ENCODE peak calls at places on chromosome 21, in five cellular contexts. H, O, Q, X and B are unnamed samples.

GRCh38 chr21:42983102-42983501 is 8.7 kb downstream of the PKNOX1 start:
- DNase-seq in O (no peak), X (peak; percentile 24), H (no peak), Q (no peak), B (no peak)

GRCh38 chr21:36788116-36788515 is 89.2 kb downstream of the SIM2 start:
- DNase-seq in H (no peak), O (no peak), Q (no peak), X (no peak), B (no peak)

GRCh38 chr21:20443558-20444155 is 554.6 kb upstream of the NCAM2 start:
- DNase-seq in O (no peak), X (no peak), Q (no peak), H (no peak), B (no peak)

GRCh38 chr21:15003463-15004135 is 61.2 kb downstream of the NRIP1 start:
- DNase-seq in O (no peak), Q (no peak), H (no peak), X (no peak), B (no peak)

GRCh38 chr21:43276811-43277210 is 108.0 kb downstream of the CRYAA start:
- DNase-seq in X (no peak), O (no peak), Q (no peak), H (no peak), B (no peak)

GRCh38 chr21:43721939-43722338 is 3.0 kb downstream of the PDXK start:
- DNase-seq in Q (no peak), X (no peak), O (no peak), H (no peak), B (no peak)

GRCh38 chr21:44846485-44847260 is 26.8 kb downstream of the PTTG1IP start:
- DNase-seq in X (peak; percentile 35), O (peak; percentile 62), H (peak; percentile 52), Q (peak; percentile 27), B (peak; percentile 82)

GRCh38 chr21:41678944-41679343 is 87.9 kb downstream of the RIPK4 start:
- DNase-seq in O (no peak), X (no peak), Q (peak; percentile 11), H (no peak), B (peak; percentile 89)

GRCh38 chr21:44556879-44557278 is 1.7 kb downstream of the KRTAP10-3 start:
- DNase-seq in H (peak; percentile 21), O (peak; percentile 69), X (no peak), Q (no peak), B (no peak)

GRCh38 chr21:15932681-15933200 is 203.0 kb downstream of the USP25 start:
- DNase-seq in H (no peak), O (no peak), X (no peak), Q (no peak), B (no peak)

GRCh38 chr21:33797565-33797964 is 118.0 kb downstream of the ATP5PO start:
- DNase-seq in X (no peak), O (no peak), Q (no peak), H (no peak), B (no peak)

GRCh38 chr21:38170705-38171682 is 85.8 kb upstream of the KCNJ15 start:
- DNase-seq in H (no peak), X (no peak), Q (no peak), O (no peak), B (no peak)

GRCh38 chr21:46154155-46154954 is 1.0 kb downstream of the FTCD start:
- DNase-seq in O (no peak), H (peak; percentile 37), X (no peak), Q (no peak), B (peak; percentile 67)

GRCh38 chr21:35942211-35943144 is 117.8 kb downstream of the SETD4 start:
- DNase-seq in H (no peak), O (no peak), Q (no peak), X (no peak), B (no peak)

GRCh38 chr21:18249542-18250152 is 5.0 kb downstream of the CHODL start:
- DNase-seq in Q (no peak), O (no peak), X (no peak), H (no peak), B (no peak)

GRCh38 chr21:35138665-35139381 is 89.7 kb upstream of the RUNX1 start:
- DNase-seq in H (peak; percentile 71), O (peak; percentile 52), Q (no peak), X (peak; percentile 76), B (no peak)

GRCh38 chr21:41768371-41769042 is 1.7 kb upstream of the RIPK4 start:
- DNase-seq in Q (no peak), H (peak; percentile 46), O (peak; percentile 46), X (peak; percentile 26), B (peak; percentile 73)

GRCh38 chr21:32776743-32777142 is 5.2 kb upstream of the PAXBP1 start:
- DNase-seq in X (no peak), O (no peak), H (no peak), Q (no peak), B (no peak)

GRCh38 chr21:34227386-34227852 is 136.4 kb upstream of the KCNE2 start:
- DNase-seq in H (no peak), Q (no peak), X (no peak), O (no peak), B (no peak)

GRCh38 chr21:43343992-43344886 is 82.7 kb downstream of the SIK1 start:
- DNase-seq in H (no peak), Q (no peak), O (no peak), X (no peak), B (no peak)

GRCh38 chr21:46253610-46254124 is 25.1 kb upstream of the LSS start:
- DNase-seq in O (no peak), Q (no peak), H (peak; percentile 84), X (peak; percentile 73), B (no peak)

GRCh38 chr21:44858791-44859190 is 14.7 kb downstream of the PTTG1IP start:
- DNase-seq in X (no peak), O (no peak), H (no peak), Q (no peak), B (no peak)

GRCh38 chr21:45516071-45516670 is 26.1 kb downstream of the SLC19A1 start:
- DNase-seq in O (no peak), X (no peak), Q (no peak), H (no peak), B (no peak)

GRCh38 chr21:46155514-46156377 is at the start of gene FTCD:
- DNase-seq in X (no peak), Q (no peak), H (peak; percentile 39), O (no peak), B (peak; percentile 59)

GRCh38 chr21:21101911-21102310 is 103.7 kb downstream of the NCAM2 start:
- DNase-seq in X (no peak), Q (peak; percentile 34), O (no peak), H (no peak), B (no peak)

GRCh38 chr21:30900881-30901280 is 19.5 kb upstream of the KRTAP11-1 start:
- DNase-seq in H (no peak), O (no peak), X (no peak), Q (no peak), B (no peak)

GRCh38 chr21:37970548-37970947 is 54.3 kb upstream of the KCNJ6 start:
- DNase-seq in Q (no peak), O (no peak), H (no peak), X (no peak), B (no peak)

GRCh38 chr21:42980312-42980958 is 6.1 kb downstream of the PKNOX1 start:
- DNase-seq in H (no peak), O (no peak), X (no peak), Q (no peak), B (no peak)

GRCh38 chr21:42051788-42052187 is 19.3 kb upstream of the UMODL1 start:
- DNase-seq in Q (no peak), O (no peak), H (no peak), X (no peak), B (no peak)

GRCh38 chr21:46159841-46160562 is 4.6 kb upstream of the FTCD start:
- DNase-seq in O (no peak), Q (no peak), H (peak; percentile 26), X (no peak), B (peak; percentile 69)

GRCh38 chr21:41121785-41122415 is 46.1 kb upstream of the BACE2 start:
- DNase-seq in H (peak; percentile 74), X (peak; percentile 66), Q (peak; percentile 73), O (no peak), B (peak; percentile 84)

GRCh38 chr21:27403011-27403410 is 436.1 kb upstream of the ADAMTS5 start:
- DNase-seq in X (no peak), H (no peak), Q (no peak), O (no peak), B (no peak)

GRCh38 chr21:17442174-17442573 is 70.7 kb upstream of the CXADR start:
- DNase-seq in X (no peak), O (no peak), Q (no peak), H (no peak), B (no peak)

GRCh38 chr21:34968414-34969333 is 80.4 kb downstream of the RUNX1 start:
- DNase-seq in X (peak; percentile 69), O (no peak), H (peak; percentile 55), Q (no peak), B (no peak)